ENCODE peak calls at places on chromosomes 16 and 17, in ten cellular contexts. Z is Panc1, K is kidney, M is A549, V is AG04450, L is A673, F is iPS DF 6.9, T is astrocyte, C is spleen, S is IMR-90. P is an unnamed sample.

GRCh38 chr17:18224053-18224427 is 1.4 kb upstream of the LLGL1 start:
- DNase-seq in Z (no peak), K (no peak), M (no peak), V (no peak), L (no peak), F (no peak), T (no peak), C (no peak), S (no peak), P (no peak)

GRCh38 chr17:74922694-74923537 is at the start of gene USH1G:
- DNase-seq in Z (no peak), K (peak; percentile 40), M (no peak), V (no peak), L (peak; percentile 24), F (no peak), T (no peak), C (no peak), S (no peak), P (peak; percentile 41)

GRCh38 chr17:19024101-19025078 is 19.8 kb upstream of the FAM83G start:
- DNase-seq in Z (no peak), K (peak; percentile 64), M (no peak), V (no peak), L (no peak), F (no peak), T (no peak), C (peak; percentile 63), S (peak; percentile 26), P (no peak)

GRCh38 chr16:72814226-72814625 is 233.7 kb downstream of the ZFHX3 start:
- DNase-seq in Z (no peak), K (no peak), M (no peak), V (no peak), L (no peak), F (no peak), T (no peak), C (no peak), S (peak; percentile 21), P (no peak)

GRCh38 chr17:77753691-77754265 is 204.7 kb upstream of the TNRC6C start:
- DNase-seq in Z (no peak), K (no peak), M (no peak), V (no peak), L (no peak), F (no peak), T (no peak), C (peak; percentile 22), S (no peak), P (no peak)

GRCh38 chr17:74085434-74085833 is 118.0 kb upstream of the RPL38 start:
- DNase-seq in Z (no peak), K (no peak), M (no peak), V (no peak), L (peak; percentile 11), F (peak; percentile 22), T (no peak), C (no peak), S (no peak), P (no peak)

GRCh38 chr16:637081-638018 is 1.2 kb upstream of the METTL26 start:
- DNase-seq in Z (no peak), K (peak; percentile 98), M (peak; percentile 91), V (peak; percentile 72), L (no peak), F (no peak), T (peak; percentile 57), C (peak; percentile 88), S (peak; percentile 81), P (peak; percentile 93)

GRCh38 chr17:41614098-41614497 is 1.5 kb upstream of the KRT16 start:
- DNase-seq in Z (no peak), K (peak; percentile 47), M (no peak), V (no peak), L (no peak), F (no peak), T (no peak), C (peak; percentile 39), S (no peak), P (no peak)

GRCh38 chr17:73770115-73770848 is 126.0 kb upstream of the SDK2 start:
- DNase-seq in Z (peak; percentile 4), K (peak; percentile 85), M (peak; percentile 57), V (peak; percentile 32), L (peak; percentile 69), F (no peak), T (peak; percentile 75), C (no peak), S (peak; percentile 50), P (peak; percentile 87)

GRCh38 chr16:81693047-81693446 is 86.0 kb upstream of the PLCG2 start:
- DNase-seq in Z (no peak), K (peak; percentile 61), M (no peak), V (no peak), L (no peak), F (no peak), T (peak; percentile 80), C (no peak), S (peak; percentile 35), P (no peak)

GRCh38 chr17:28849281-28849680 is 5.5 kb upstream of the ERAL1 start:
- DNase-seq in Z (no peak), K (no peak), M (no peak), V (no peak), L (peak; percentile 63), F (no peak), T (no peak), C (peak; percentile 8), S (no peak), P (no peak)

GRCh38 chr17:21318439-21318838 is 33.9 kb downstream of the MAP2K3 start:
- DNase-seq in Z (no peak), K (no peak), M (no peak), V (no peak), L (no peak), F (no peak), T (no peak), C (peak; percentile 79), S (no peak), P (no peak)

GRCh38 chr17:79993390-79994221 is 42.1 kb downstream of the TBC1D16 start:
- DNase-seq in Z (no peak), K (peak; percentile 87), M (peak; percentile 96), V (peak; percentile 84), L (peak; percentile 45), F (no peak), T (peak; percentile 59), C (peak; percentile 87), S (peak; percentile 94), P (peak; percentile 91)

GRCh38 chr16:57519796-57520360 is 16.5 kb downstream of the CCDC102A start:
- DNase-seq in Z (peak; percentile 36), K (peak; percentile 90), M (peak; percentile 91), V (no peak), L (peak; percentile 80), F (no peak), T (no peak), C (peak; percentile 95), S (peak; percentile 52), P (peak; percentile 82)

GRCh38 chr17:2898255-2898926 is 102.2 kb downstream of the RAP1GAP2 start:
- DNase-seq in Z (no peak), K (no peak), M (no peak), V (no peak), L (no peak), F (no peak), T (no peak), C (no peak), S (no peak), P (no peak)

DNA sequence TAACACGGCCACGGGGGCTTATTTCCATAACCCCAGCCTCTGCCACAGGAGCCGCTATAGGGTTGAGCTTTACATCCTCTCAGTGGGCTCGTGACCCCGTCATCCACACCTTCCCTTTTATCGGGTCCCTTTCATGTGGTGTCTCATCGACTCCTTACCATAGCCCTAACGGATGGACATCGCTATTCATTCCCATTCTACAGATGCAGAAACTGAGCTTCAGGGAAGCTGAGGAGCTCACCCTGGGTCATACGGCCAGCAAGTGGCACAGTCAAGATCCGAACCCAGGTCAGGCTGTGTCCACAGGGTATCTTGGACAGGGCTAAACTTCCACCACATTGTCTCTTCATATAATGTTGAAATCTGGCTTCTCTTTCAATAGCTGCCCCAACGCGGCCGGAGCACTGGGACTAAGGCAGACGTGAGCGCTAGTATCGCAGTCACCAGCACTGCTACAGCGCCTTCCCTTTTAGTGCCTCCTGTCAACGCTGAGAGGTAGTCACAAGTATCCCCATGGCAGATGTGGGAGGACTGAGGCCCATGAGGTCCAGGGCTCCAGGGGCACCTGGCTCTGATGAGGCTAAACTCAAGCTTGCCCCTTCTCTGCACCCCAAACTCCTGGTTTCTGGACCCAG is 50.8 kb downstream of the SOCS1 start:
- DNase-seq in Z (no peak), K (no peak), M (no peak), V (no peak), L (no peak), F (no peak), T (no peak), C (no peak), S (no peak), P (no peak)
- H3K27ac ChIP-seq in Z (no peak overlapping the region), K (no peak overlapping the region), M (no peak overlapping the region), V (no peak overlapping the region), L (no peak overlapping the region), F (no peak overlapping the region), T (no peak overlapping the region), C (peak overlapping the region; percentile 70), S (no peak overlapping the region), P (no peak overlapping the region)

GRCh38 chr16:64133396-64133795 is 988.5 kb downstream of the CDH11 start:
- DNase-seq in Z (no peak), K (no peak), M (no peak), V (no peak), L (no peak), F (no peak), T (no peak), C (no peak), S (no peak), P (no peak)
- H3K27ac ChIP-seq in Z (no peak overlapping the region), K (no peak overlapping the region), M (no peak overlapping the region), V (no peak overlapping the region), L (no peak overlapping the region), F (no peak overlapping the region), T (no peak overlapping the region), C (no peak overlapping the region), S (no peak overlapping the region), P (no peak overlapping the region)

DNA sequence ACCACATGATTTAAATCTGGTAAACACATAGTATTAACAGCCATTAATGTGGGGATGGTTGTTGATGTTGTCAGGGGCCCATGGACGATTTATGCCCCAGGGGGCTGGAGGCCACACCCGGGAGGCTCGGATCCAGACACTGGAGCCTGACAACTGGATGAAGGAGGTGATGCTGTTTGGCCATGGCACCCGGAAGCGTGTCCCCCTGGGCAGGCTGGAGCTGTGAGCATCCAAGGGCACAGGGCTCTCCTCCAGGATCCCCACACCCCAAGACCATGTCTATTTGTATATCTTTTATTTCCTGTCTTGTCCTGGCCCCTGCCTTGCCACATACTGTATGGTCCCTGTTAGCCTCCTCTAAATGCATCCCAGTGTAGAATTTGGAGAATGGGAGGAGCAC is 4.6 kb downstream of the RSAD1 start:
- DNase-seq in Z (no peak), K (peak; percentile 41), M (no peak), V (no peak), L (no peak), F (no peak), T (no peak), C (peak; percentile 50), S (no peak), P (no peak)
- H3K27ac ChIP-seq in Z (peak overlapping the region; percentile 74), K (peak overlapping the region; percentile 13), M (peak overlapping the region; percentile 65), V (no peak overlapping the region), L (no peak overlapping the region), F (no peak overlapping the region), T (peak overlapping the region; percentile 76), C (no peak overlapping the region), S (peak overlapping the region; percentile 13), P (peak overlapping the region; percentile 91)

DNA sequence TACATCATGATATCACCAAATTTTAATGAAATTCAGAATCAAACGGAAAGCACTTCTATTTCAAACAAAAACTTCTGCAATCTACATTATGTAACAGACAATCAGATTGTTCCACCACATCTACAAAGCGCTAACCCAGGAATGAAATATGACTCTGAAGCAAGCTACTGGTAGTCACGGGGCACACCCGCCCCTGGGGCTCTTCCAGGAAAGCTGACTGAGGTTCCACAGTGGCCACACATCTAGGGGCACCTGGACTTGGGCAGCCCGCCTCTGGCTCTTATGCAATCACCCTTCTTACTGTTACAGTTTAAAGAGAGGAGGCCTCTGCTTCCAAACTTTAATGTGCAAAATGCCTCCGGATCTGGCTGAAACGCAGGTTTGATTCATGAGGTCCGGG is 27.5 kb downstream of the ZCCHC14 start:
- DNase-seq in Z (no peak), K (peak; percentile 92), M (no peak), V (peak; percentile 52), L (peak; percentile 46), F (no peak), T (peak; percentile 89), C (no peak), S (peak; percentile 82), P (peak; percentile 80)
- H3K27ac ChIP-seq in Z (peak overlapping the region; percentile 82), K (peak overlapping the region; percentile 99), M (no peak overlapping the region), V (peak overlapping the region; percentile 100), L (peak overlapping the region; percentile 77), F (no peak overlapping the region), T (peak overlapping the region; percentile 90), C (peak overlapping the region; percentile 74), S (peak overlapping the region; percentile 90), P (peak overlapping the region; percentile 98)